ENCODE peak calls at places on chromosomes 3 and 15, in five cellular contexts. One of them, this sample, is unnamed.

GRCh38 chr3:146542968-146543367 is 1.4 kb downstream of the PLSCR1 start:
- DNase-seq in trophoblast cell: peak
- DNase-seq in H9: no peak
- DNase-seq in H1: no peak
- DNase-seq in mesenchymal stem cell: no peak
- DNase-seq in this sample: no peak

GRCh38 chr3:36876181-36876936 is 68.5 kb downstream of the TRANK1 start:
- DNase-seq in H1: no peak
- DNase-seq in mesenchymal stem cell: peak
- DNase-seq in trophoblast cell: no peak
- DNase-seq in H9: no peak
- DNase-seq in this sample: no peak

GRCh38 chr3:128584412-128585020 is 66.1 kb downstream of the RPN1 start:
- DNase-seq in trophoblast cell: peak
- DNase-seq in H1: no peak
- DNase-seq in mesenchymal stem cell: peak
- DNase-seq in H9: peak
- DNase-seq in this sample: peak

GRCh38 chr15:66084704-66085103 is 168.8 kb downstream of the MEGF11 start:
- DNase-seq in H1: no peak
- DNase-seq in trophoblast cell: no peak
- DNase-seq in mesenchymal stem cell: no peak
- DNase-seq in H9: no peak
- DNase-seq in this sample: no peak

GRCh38 chr3:26279091-26279490 is 343.5 kb upstream of the LRRC3B start:
- DNase-seq in H9: no peak
- DNase-seq in H1: no peak
- DNase-seq in trophoblast cell: no peak
- DNase-seq in mesenchymal stem cell: no peak
- DNase-seq in this sample: no peak

GRCh38 chr3:98772022-98772421 is 8.9 kb downstream of the ST3GAL6 start:
- DNase-seq in trophoblast cell: no peak
- DNase-seq in mesenchymal stem cell: no peak
- DNase-seq in H1: no peak
- DNase-seq in H9: no peak
- DNase-seq in this sample: no peak

GRCh38 chr3:45992820-45993219 is 2.8 kb downstream of the FYCO1 start:
- DNase-seq in trophoblast cell: no peak
- DNase-seq in H1: no peak
- DNase-seq in H9: no peak
- DNase-seq in mesenchymal stem cell: peak
- DNase-seq in this sample: no peak

GRCh38 chr15:56804908-56805307 is 71.6 kb upstream of the ZNF280D start:
- DNase-seq in trophoblast cell: no peak
- DNase-seq in H9: no peak
- DNase-seq in H1: no peak
- DNase-seq in mesenchymal stem cell: no peak
- DNase-seq in this sample: no peak

GRCh38 chr3:138363322-138363721 is 14.9 kb downstream of the MRAS start:
- DNase-seq in H1: no peak
- DNase-seq in mesenchymal stem cell: no peak
- DNase-seq in trophoblast cell: no peak
- DNase-seq in H9: no peak
- DNase-seq in this sample: no peak

DNA sequence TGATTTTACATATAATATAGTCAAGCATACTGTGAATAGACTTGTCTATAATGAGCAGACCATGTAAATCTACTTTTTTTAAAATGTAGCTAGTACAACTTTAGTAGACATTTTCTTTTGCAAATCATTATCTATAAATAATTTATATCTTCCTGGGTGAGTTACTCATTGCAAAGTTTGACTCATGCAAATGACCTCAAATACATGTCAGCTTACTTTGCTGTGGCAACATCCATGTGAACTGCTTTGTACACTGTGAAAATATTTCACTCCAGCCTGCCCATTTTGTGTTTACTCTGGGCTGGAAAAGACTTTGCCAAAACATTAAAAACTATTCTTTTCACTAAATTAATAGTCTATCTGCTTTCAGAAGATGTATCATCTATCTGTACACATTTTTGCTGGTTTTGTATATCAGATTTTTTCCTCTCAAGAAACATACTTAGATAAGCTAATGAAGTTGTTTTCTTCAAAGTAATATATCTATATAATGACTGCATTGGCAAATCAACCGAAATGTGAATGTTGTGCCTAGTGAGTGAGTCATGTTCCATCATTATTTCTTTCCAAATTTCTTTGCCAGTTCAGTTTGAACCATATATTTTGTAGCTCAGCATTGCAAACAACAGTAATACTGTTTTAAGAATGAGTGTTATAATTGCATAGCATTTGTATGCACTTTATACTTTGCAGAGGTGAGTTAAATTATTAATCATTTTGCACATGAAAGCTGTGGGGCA is 26.5 kb downstream of the IGSF10 start:
- DNase-seq in mesenchymal stem cell: peak
- DNase-seq in H9: no peak
- DNase-seq in trophoblast cell: peak
- DNase-seq in H1: no peak
- DNase-seq in this sample: no peak
- H2BK12ac ChIP-seq in mesenchymal stem cell: no peak
- H2BK12ac ChIP-seq in H9: no peak
- H2BK12ac ChIP-seq in trophoblast cell: no peak
- H2BK12ac ChIP-seq in H1: no peak
- H2BK12ac ChIP-seq in this sample: no peak

GRCh38 chr3:41317298-41317697 is 118.0 kb downstream of the CTNNB1 start:
- DNase-seq in H9: no peak
- DNase-seq in trophoblast cell: no peak
- DNase-seq in mesenchymal stem cell: no peak
- DNase-seq in H1: no peak
- DNase-seq in this sample: no peak
- H3K4ac ChIP-seq in H9: no peak
- H3K4ac ChIP-seq in trophoblast cell: no peak
- H3K4ac ChIP-seq in mesenchymal stem cell: no peak
- H3K4ac ChIP-seq in H1: no peak
- H3K4ac ChIP-seq in this sample: no peak

GRCh38 chr3:117168896-117169295 is 459.3 kb downstream of the TUSC7 start:
- DNase-seq in trophoblast cell: no peak
- DNase-seq in H1: no peak
- DNase-seq in H9: no peak
- DNase-seq in mesenchymal stem cell: no peak
- DNase-seq in this sample: no peak
- H2BK12ac ChIP-seq in trophoblast cell: no peak
- H2BK12ac ChIP-seq in H1: no peak
- H2BK12ac ChIP-seq in H9: no peak
- H2BK12ac ChIP-seq in mesenchymal stem cell: no peak
- H2BK12ac ChIP-seq in this sample: no peak

DNA sequence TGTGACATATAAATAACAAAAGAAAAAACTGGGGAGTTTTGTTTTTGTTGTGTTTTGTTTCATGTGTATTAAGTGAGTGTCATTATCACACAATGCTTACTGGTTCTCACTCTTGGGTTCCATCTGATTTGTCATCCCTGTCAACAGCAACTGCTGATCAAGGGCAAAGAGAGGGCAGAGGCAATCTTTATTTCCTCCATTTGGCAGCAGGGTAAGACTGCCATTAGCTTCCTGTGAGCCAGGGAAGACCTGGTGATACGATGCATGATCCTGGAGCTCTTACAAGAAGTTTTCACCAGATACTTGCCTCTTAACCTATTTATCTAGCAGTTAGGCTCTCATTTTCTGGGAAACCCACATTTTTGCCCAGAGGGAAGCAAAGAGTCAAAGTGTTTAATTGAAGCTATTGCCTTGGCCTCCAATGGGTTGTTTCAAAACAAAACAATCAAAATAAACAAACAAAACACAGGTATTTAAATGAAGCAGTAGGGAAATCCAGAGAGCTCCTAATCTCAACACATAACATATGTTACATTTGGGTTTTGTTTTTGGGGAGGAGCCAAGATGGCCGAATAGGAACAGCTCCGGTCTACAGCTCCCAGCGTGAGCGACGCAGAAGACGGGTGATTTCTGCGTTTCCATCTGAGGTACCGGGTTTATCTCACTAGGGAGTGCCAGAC is 529.8 kb downstream of the MAGI1 start:
- DNase-seq in trophoblast cell: no peak
- DNase-seq in mesenchymal stem cell: no peak
- DNase-seq in H9: no peak
- DNase-seq in H1: no peak
- DNase-seq in this sample: no peak
- H3K4ac ChIP-seq in trophoblast cell: no peak
- H3K4ac ChIP-seq in mesenchymal stem cell: no peak
- H3K4ac ChIP-seq in H9: no peak
- H3K4ac ChIP-seq in H1: no peak
- H3K4ac ChIP-seq in this sample: no peak

GRCh38 chr3:172847292-172847691 is 96.8 kb downstream of the ECT2 start:
- DNase-seq in H1: no peak
- DNase-seq in H9: no peak
- DNase-seq in mesenchymal stem cell: no peak
- DNase-seq in trophoblast cell: no peak
- DNase-seq in this sample: no peak
- H2BK12ac ChIP-seq in H1: no peak
- H2BK12ac ChIP-seq in H9: no peak
- H2BK12ac ChIP-seq in mesenchymal stem cell: no peak
- H2BK12ac ChIP-seq in trophoblast cell: no peak
- H2BK12ac ChIP-seq in this sample: no peak

GRCh38 chr3:151878445-151878844 is 5.0 kb downstream of the SUCNR1 start:
- DNase-seq in H1: no peak
- DNase-seq in mesenchymal stem cell: no peak
- DNase-seq in H9: no peak
- DNase-seq in trophoblast cell: no peak
- DNase-seq in this sample: no peak

GRCh38 chr3:151880326-151880725 is 6.9 kb downstream of the SUCNR1 start:
- DNase-seq in mesenchymal stem cell: no peak
- DNase-seq in H9: no peak
- DNase-seq in H1: no peak
- DNase-seq in trophoblast cell: no peak
- DNase-seq in this sample: no peak

GRCh38 chr3:151879684-151880282 is 6.3 kb downstream of the SUCNR1 start:
- DNase-seq in H1: no peak
- DNase-seq in H9: no peak
- DNase-seq in trophoblast cell: no peak
- DNase-seq in mesenchymal stem cell: no peak
- DNase-seq in this sample: no peak

GRCh38 chr3:151879037-151879436 is 5.6 kb downstream of the SUCNR1 start:
- DNase-seq in trophoblast cell: no peak
- DNase-seq in H9: no peak
- DNase-seq in H1: no peak
- DNase-seq in mesenchymal stem cell: no peak
- DNase-seq in this sample: no peak

DNA sequence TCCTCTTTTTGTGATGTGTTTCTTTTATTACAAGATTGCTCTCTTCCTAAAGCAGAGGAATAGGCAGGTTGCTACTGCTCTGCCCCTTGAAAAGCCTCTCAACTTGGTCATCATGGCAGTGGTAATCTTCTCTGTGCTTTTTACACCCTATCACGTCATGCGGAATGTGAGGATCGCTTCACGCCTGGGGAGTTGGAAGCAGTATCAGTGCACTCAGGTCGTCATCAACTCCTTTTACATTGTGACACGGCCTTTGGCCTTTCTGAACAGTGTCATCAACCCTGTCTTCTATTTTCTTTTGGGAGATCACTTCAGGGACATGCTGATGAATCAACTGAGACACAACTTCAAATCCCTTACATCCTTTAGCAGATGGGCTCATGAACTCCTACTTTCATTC is 7.7 kb downstream of the SUCNR1 start:
- DNase-seq in H1: no peak
- DNase-seq in trophoblast cell: no peak
- DNase-seq in H9: no peak
- DNase-seq in mesenchymal stem cell: no peak
- DNase-seq in this sample: no peak
- H3K4ac ChIP-seq in H1: no peak
- H3K4ac ChIP-seq in trophoblast cell: no peak
- H3K4ac ChIP-seq in H9: no peak
- H3K4ac ChIP-seq in mesenchymal stem cell: no peak
- H3K4ac ChIP-seq in this sample: no peak